ENCODE peak calls at places on chromosomes 4 and X, in five cellular contexts. One of them, this sample, is unnamed.

GRCh38 chr4:180694875-180695274 is 1548.3 kb upstream of the TENM3 start:
- DNase-seq in body of pancreas: no peak
- DNase-seq in lower lobe of right lung: no peak
- DNase-seq in endodermal cell: no peak
- DNase-seq in brain microvascular endothelial cell: no peak
- DNase-seq in this sample: no peak

GRCh38 chr4:147289181-147289580 is 191.7 kb upstream of the EDNRA start:
- DNase-seq in endodermal cell: no peak
- DNase-seq in body of pancreas: no peak
- DNase-seq in brain microvascular endothelial cell: no peak
- DNase-seq in lower lobe of right lung: no peak
- DNase-seq in this sample: no peak

GRCh38 chrX:11244641-11245040 is 48.6 kb upstream of the AMELX start:
- DNase-seq in lower lobe of right lung: no peak
- DNase-seq in body of pancreas: peak; percentile 3
- DNase-seq in brain microvascular endothelial cell: no peak
- DNase-seq in endodermal cell: no peak
- DNase-seq in this sample: no peak

GRCh38 chr4:85489273-85489672 is 14.3 kb downstream of the ARHGAP24 start:
- DNase-seq in body of pancreas: no peak
- DNase-seq in lower lobe of right lung: no peak
- DNase-seq in brain microvascular endothelial cell: no peak
- DNase-seq in endodermal cell: peak; percentile 51
- DNase-seq in this sample: no peak

GRCh38 chrX:97639526-97639925 is 755.8 kb downstream of the RPA4 start:
- DNase-seq in endodermal cell: peak; percentile 88
- DNase-seq in brain microvascular endothelial cell: no peak
- DNase-seq in body of pancreas: no peak
- DNase-seq in lower lobe of right lung: no peak
- DNase-seq in this sample: no peak

GRCh38 chr4:87498446-87498900 is 30.7 kb downstream of the SPARCL1 start:
- DNase-seq in lower lobe of right lung: no peak
- DNase-seq in endodermal cell: no peak
- DNase-seq in body of pancreas: no peak
- DNase-seq in brain microvascular endothelial cell: no peak
- DNase-seq in this sample: no peak

GRCh38 chrX:19566359-19567141 is 51.2 kb upstream of the MAP3K15 start:
- DNase-seq in body of pancreas: peak; percentile 2
- DNase-seq in endodermal cell: no peak
- DNase-seq in brain microvascular endothelial cell: peak; percentile 31
- DNase-seq in lower lobe of right lung: no peak
- DNase-seq in this sample: no peak

GRCh38 chrX:103889216-103889615 is 57.2 kb upstream of the RAB9B start:
- DNase-seq in endodermal cell: no peak
- DNase-seq in body of pancreas: no peak
- DNase-seq in lower lobe of right lung: no peak
- DNase-seq in brain microvascular endothelial cell: no peak
- DNase-seq in this sample: no peak

GRCh38 chr4:7062816-7063215 is 5.0 kb downstream of the GRPEL1 start:
- DNase-seq in endodermal cell: no peak
- DNase-seq in lower lobe of right lung: no peak
- DNase-seq in brain microvascular endothelial cell: no peak
- DNase-seq in body of pancreas: no peak
- DNase-seq in this sample: no peak

GRCh38 chr4:153573881-153574807 is 108.0 kb downstream of the TMEM131L start:
- DNase-seq in lower lobe of right lung: peak; percentile 63
- DNase-seq in body of pancreas: peak; percentile 83
- DNase-seq in endodermal cell: no peak
- DNase-seq in brain microvascular endothelial cell: peak; percentile 83
- DNase-seq in this sample: peak; percentile 69

GRCh38 chr4:84647307-84647884 is 64.5 kb downstream of the CDS1 start:
- DNase-seq in brain microvascular endothelial cell: no peak
- DNase-seq in body of pancreas: no peak
- DNase-seq in endodermal cell: peak; percentile 73
- DNase-seq in lower lobe of right lung: no peak
- DNase-seq in this sample: no peak

GRCh38 chr4:8580321-8581093 is at the start of gene GPR78:
- DNase-seq in brain microvascular endothelial cell: peak; percentile 37
- DNase-seq in endodermal cell: peak; percentile 98
- DNase-seq in body of pancreas: peak; percentile 42
- DNase-seq in lower lobe of right lung: peak; percentile 66
- DNase-seq in this sample: peak; percentile 43

GRCh38 chr4:17284323-17285175 is 227.3 kb downstream of the QDPR start:
- DNase-seq in body of pancreas: no peak
- DNase-seq in lower lobe of right lung: no peak
- DNase-seq in brain microvascular endothelial cell: no peak
- DNase-seq in endodermal cell: no peak
- DNase-seq in this sample: no peak

GRCh38 chr4:38930199-38930598 is 62.6 kb downstream of the FAM114A1 start:
- DNase-seq in endodermal cell: no peak
- DNase-seq in lower lobe of right lung: no peak
- DNase-seq in brain microvascular endothelial cell: no peak
- DNase-seq in body of pancreas: no peak
- DNase-seq in this sample: no peak

GRCh38 chr4:54318904-54319303 is 89.8 kb downstream of the PDGFRA start:
- DNase-seq in body of pancreas: peak; percentile 9
- DNase-seq in lower lobe of right lung: no peak
- DNase-seq in endodermal cell: peak; percentile 68
- DNase-seq in brain microvascular endothelial cell: peak; percentile 14
- DNase-seq in this sample: no peak

GRCh38 chr4:139672732-139673131 is 7.1 kb downstream of the MGST2 start:
- DNase-seq in body of pancreas: no peak
- DNase-seq in lower lobe of right lung: no peak
- DNase-seq in endodermal cell: no peak
- DNase-seq in brain microvascular endothelial cell: no peak
- DNase-seq in this sample: no peak

GRCh38 chrX:70176938-70177533 is at the start of gene DGAT2L6:
- DNase-seq in brain microvascular endothelial cell: no peak
- DNase-seq in lower lobe of right lung: no peak
- DNase-seq in body of pancreas: no peak
- DNase-seq in endodermal cell: no peak
- DNase-seq in this sample: no peak

GRCh38 chrX:54411732-54412131 is 28.5 kb upstream of the TSR2 start:
- DNase-seq in lower lobe of right lung: no peak
- DNase-seq in brain microvascular endothelial cell: no peak
- DNase-seq in body of pancreas: no peak
- DNase-seq in endodermal cell: no peak
- DNase-seq in this sample: no peak

GRCh38 chr4:101953949-101954348 is 163.4 kb downstream of the BANK1 start:
- DNase-seq in endodermal cell: peak; percentile 73
- DNase-seq in lower lobe of right lung: no peak
- DNase-seq in brain microvascular endothelial cell: peak; percentile 50
- DNase-seq in body of pancreas: no peak
- DNase-seq in this sample: no peak

GRCh38 chr4:61200195-61200990 is at the start of gene ADGRL3:
- DNase-seq in body of pancreas: no peak
- DNase-seq in lower lobe of right lung: peak; percentile 47
- DNase-seq in endodermal cell: peak; percentile 94
- DNase-seq in brain microvascular endothelial cell: no peak
- DNase-seq in this sample: peak; percentile 19

GRCh38 chr4:15718465-15718864 is 15.6 kb downstream of the BST1 start:
- DNase-seq in lower lobe of right lung: no peak
- DNase-seq in endodermal cell: no peak
- DNase-seq in brain microvascular endothelial cell: no peak
- DNase-seq in body of pancreas: no peak
- DNase-seq in this sample: no peak

GRCh38 chr4:151668687-151669402 is 92.0 kb downstream of the GATB start:
- DNase-seq in brain microvascular endothelial cell: no peak
- DNase-seq in endodermal cell: no peak
- DNase-seq in lower lobe of right lung: no peak
- DNase-seq in body of pancreas: no peak
- DNase-seq in this sample: no peak

GRCh38 chr4:4693258-4693657 is 151.4 kb upstream of the STX18 start:
- DNase-seq in body of pancreas: no peak
- DNase-seq in endodermal cell: no peak
- DNase-seq in brain microvascular endothelial cell: no peak
- DNase-seq in lower lobe of right lung: no peak
- DNase-seq in this sample: no peak

GRCh38 chr4:41375561-41375960 is 118.8 kb downstream of the UCHL1 start:
- DNase-seq in lower lobe of right lung: peak; percentile 51
- DNase-seq in endodermal cell: no peak
- DNase-seq in brain microvascular endothelial cell: no peak
- DNase-seq in body of pancreas: no peak
- DNase-seq in this sample: no peak

GRCh38 chrX:42442745-42443144 is 335.2 kb downstream of the PPP1R2C start:
- DNase-seq in body of pancreas: no peak
- DNase-seq in lower lobe of right lung: no peak
- DNase-seq in brain microvascular endothelial cell: no peak
- DNase-seq in endodermal cell: no peak
- DNase-seq in this sample: no peak

GRCh38 chrX:29487214-29487613 is 728.1 kb upstream of the MAGEB2 start:
- DNase-seq in lower lobe of right lung: no peak
- DNase-seq in brain microvascular endothelial cell: no peak
- DNase-seq in body of pancreas: no peak
- DNase-seq in endodermal cell: no peak
- DNase-seq in this sample: no peak

GRCh38 chr4:184893836-184894571 is 68.2 kb upstream of the ACSL1 start:
- DNase-seq in endodermal cell: no peak
- DNase-seq in lower lobe of right lung: no peak
- DNase-seq in brain microvascular endothelial cell: no peak
- DNase-seq in body of pancreas: no peak
- DNase-seq in this sample: no peak

GRCh38 chr4:184892999-184893398 is 67.2 kb upstream of the ACSL1 start:
- DNase-seq in endodermal cell: no peak
- DNase-seq in lower lobe of right lung: no peak
- DNase-seq in body of pancreas: no peak
- DNase-seq in brain microvascular endothelial cell: no peak
- DNase-seq in this sample: no peak

GRCh38 chr4:184896868-184897715 is 71.3 kb upstream of the ACSL1 start:
- DNase-seq in lower lobe of right lung: peak; percentile 67
- DNase-seq in body of pancreas: peak; percentile 54
- DNase-seq in endodermal cell: no peak
- DNase-seq in brain microvascular endothelial cell: no peak
- DNase-seq in this sample: no peak

GRCh38 chr4:184897807-184898388 is 72.1 kb upstream of the ACSL1 start:
- DNase-seq in body of pancreas: peak; percentile 10
- DNase-seq in brain microvascular endothelial cell: no peak
- DNase-seq in endodermal cell: no peak
- DNase-seq in lower lobe of right lung: no peak
- DNase-seq in this sample: no peak

DNA sequence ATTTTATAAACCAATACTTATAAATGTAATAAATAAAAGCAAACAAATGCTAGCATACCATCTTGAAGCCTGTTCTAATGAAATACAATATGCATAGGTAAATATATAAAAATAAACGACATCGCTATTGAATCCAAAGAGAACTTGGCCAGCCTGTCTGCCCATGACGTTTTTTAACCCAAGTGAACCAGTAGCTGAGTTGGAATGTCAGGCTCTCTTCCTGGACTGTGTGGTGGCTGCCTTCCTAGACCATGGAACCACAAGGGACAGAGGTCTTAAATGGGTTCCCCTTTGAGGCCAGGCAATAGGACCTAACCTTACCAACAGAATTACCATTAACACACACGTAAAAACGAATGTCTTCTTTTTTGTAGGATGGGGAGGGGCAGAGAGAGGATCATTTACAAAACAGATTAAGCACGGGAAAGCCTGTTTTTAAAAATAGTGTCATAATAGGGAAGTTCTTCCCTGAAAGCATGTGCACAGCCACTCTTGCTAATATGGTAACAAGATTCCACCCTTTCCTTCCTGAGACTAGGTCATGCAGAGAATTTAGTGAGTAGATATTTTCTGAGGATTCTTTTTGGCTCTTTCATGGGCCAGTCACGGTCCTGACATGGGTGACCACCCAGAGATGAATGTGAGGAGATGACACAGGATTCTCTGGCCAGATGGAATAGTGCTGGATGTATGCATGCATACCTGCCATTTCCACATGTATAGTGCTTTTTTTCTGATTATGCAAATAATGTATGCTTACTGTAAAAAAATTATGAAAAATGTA is 69.4 kb upstream of the ACSL1 start:
- DNase-seq in lower lobe of right lung: no peak
- DNase-seq in endodermal cell: no peak
- DNase-seq in brain microvascular endothelial cell: no peak
- DNase-seq in body of pancreas: peak; percentile 7
- DNase-seq in this sample: no peak
- H3K4me3 ChIP-seq in lower lobe of right lung: no peak overlapping the region
- H3K4me3 ChIP-seq in endodermal cell: no peak overlapping the region
- H3K4me3 ChIP-seq in brain microvascular endothelial cell: no peak overlapping the region
- H3K4me3 ChIP-seq in body of pancreas: no peak overlapping the region
- H3K4me3 ChIP-seq in this sample: no peak overlapping the region

GRCh38 chrX:151505796-151506195 is 57.7 kb upstream of the PASD1 start:
- DNase-seq in endodermal cell: peak; percentile 79
- DNase-seq in brain microvascular endothelial cell: no peak
- DNase-seq in lower lobe of right lung: no peak
- DNase-seq in body of pancreas: no peak
- DNase-seq in this sample: no peak
- TF ChIP-seq CTCF in endodermal cell: peak; percentile 79
- TF ChIP-seq CTCF in brain microvascular endothelial cell: no peak
- TF ChIP-seq CTCF in lower lobe of right lung: peak; percentile 23
- TF ChIP-seq CTCF in body of pancreas: no peak
- TF ChIP-seq CTCF in this sample: no peak

GRCh38 chr4:99885063-99885664 is 9.1 kb downstream of the LAMTOR3 start:
- DNase-seq in brain microvascular endothelial cell: peak; percentile 22
- DNase-seq in lower lobe of right lung: no peak
- DNase-seq in endodermal cell: peak; percentile 49
- DNase-seq in body of pancreas: peak; percentile 31
- DNase-seq in this sample: no peak

GRCh38 chr4:99885687-99886086 is 8.5 kb downstream of the LAMTOR3 start:
- DNase-seq in lower lobe of right lung: no peak
- DNase-seq in body of pancreas: no peak
- DNase-seq in brain microvascular endothelial cell: no peak
- DNase-seq in endodermal cell: no peak
- DNase-seq in this sample: no peak

GRCh38 chr4:99887837-99888236 is 6.4 kb downstream of the LAMTOR3 start:
- DNase-seq in endodermal cell: no peak
- DNase-seq in brain microvascular endothelial cell: no peak
- DNase-seq in lower lobe of right lung: no peak
- DNase-seq in body of pancreas: no peak
- DNase-seq in this sample: no peak

DNA sequence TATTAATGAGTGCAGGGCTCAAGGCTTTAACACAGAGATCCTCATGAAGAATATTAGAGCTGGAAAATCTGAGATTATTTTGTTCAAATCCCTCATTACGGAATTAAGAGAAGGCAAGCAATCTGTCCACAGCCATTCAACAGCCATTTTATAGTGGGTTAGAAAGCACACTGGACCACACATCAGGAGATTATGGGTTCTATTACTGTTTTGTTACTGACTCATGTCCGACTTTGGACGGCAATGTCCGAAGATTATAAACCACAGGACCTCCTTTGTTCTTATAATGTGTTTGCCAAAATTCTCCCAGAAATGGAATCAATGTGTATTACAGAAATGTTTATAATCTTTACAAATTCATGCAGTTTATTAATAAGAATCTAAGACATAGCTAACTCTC is 8.1 kb downstream of the LAMTOR3 start:
- DNase-seq in brain microvascular endothelial cell: peak; percentile 77
- DNase-seq in lower lobe of right lung: no peak
- DNase-seq in endodermal cell: no peak
- DNase-seq in body of pancreas: no peak
- DNase-seq in this sample: no peak
- H3K36me3 ChIP-seq in brain microvascular endothelial cell: peaks cover 12% of the 10 kb centered on the region
- H3K36me3 ChIP-seq in lower lobe of right lung: peaks cover 72% of the 10 kb centered on the region
- H3K36me3 ChIP-seq in endodermal cell: peaks cover 50% of the 10 kb centered on the region
- H3K36me3 ChIP-seq in body of pancreas: peaks cover 7% of the 10 kb centered on the region
- H3K36me3 ChIP-seq in this sample: no peaks in the 10 kb centered on the region

GRCh38 chr4:159685406-159686092 is 582.7 kb downstream of the RAPGEF2 start:
- DNase-seq in lower lobe of right lung: no peak
- DNase-seq in brain microvascular endothelial cell: peak; percentile 27
- DNase-seq in body of pancreas: peak; percentile 10
- DNase-seq in endodermal cell: no peak
- DNase-seq in this sample: no peak
- H3K4me3 ChIP-seq in lower lobe of right lung: no peak overlapping the region
- H3K4me3 ChIP-seq in brain microvascular endothelial cell: no peak overlapping the region
- H3K4me3 ChIP-seq in body of pancreas: no peak overlapping the region
- H3K4me3 ChIP-seq in endodermal cell: no peak overlapping the region
- H3K4me3 ChIP-seq in this sample: no peak overlapping the region

This sample was measured in colonic mucosa.